ENCODE peak calls at places on chromosomes 7 and 10, in six cellular contexts. K is PC-9, I is heart left ventricle, A is BJ, L is astrocyte, B is right atrium auricular region. D is an unnamed sample.

GRCh38 chr10:35225204-35225603 is 98.6 kb downstream of the CREM start:
- DNase-seq in K (no peak), I (no peak), A (no peak), L (no peak), B (no peak), D (no peak)

GRCh38 chr7:12025246-12025645 is 185.8 kb upstream of the TMEM106B start:
- DNase-seq in K (no peak), I (no peak), A (no peak), L (peak; percentile 47), B (no peak), D (no peak)

GRCh38 chr10:91050371-91051034 is 129.6 kb upstream of the ANKRD1 start:
- DNase-seq in K (no peak), I (no peak), A (no peak), L (no peak), B (no peak), D (no peak)

GRCh38 chr10:21369697-21370096 is 155.8 kb downstream of the SKIDA1 start:
- DNase-seq in K (no peak), I (no peak), A (no peak), L (peak; percentile 20), B (no peak), D (no peak)

GRCh38 chr10:60335708-60336107 is 54.0 kb downstream of the ANK3 start:
- DNase-seq in K (no peak), I (no peak), A (no peak), L (no peak), B (no peak), D (no peak)

GRCh38 chr10:48776528-48776927 is 91.9 kb downstream of the WDFY4 start:
- DNase-seq in K (no peak), I (no peak), A (no peak), L (no peak), B (no peak), D (no peak)

GRCh38 chr10:87089746-87090145 is 4.9 kb downstream of the GLUD1 start:
- DNase-seq in K (no peak), I (no peak), A (no peak), L (no peak), B (no peak), D (no peak)

GRCh38 chr7:5549096-5549896 is 125.7 kb upstream of the TNRC18 start:
- DNase-seq in K (peak; percentile 90), I (peak; percentile 83), A (no peak), L (peak; percentile 62), B (peak; percentile 83), D (no peak)

GRCh38 chr10:8180348-8180747 is 125.9 kb downstream of the GATA3 start:
- DNase-seq in K (no peak), I (no peak), A (no peak), L (no peak), B (no peak), D (no peak)

GRCh38 chr10:58579011-58579655 is 66.5 kb downstream of the BICC1 start:
- DNase-seq in K (no peak), I (no peak), A (no peak), L (no peak), B (no peak), D (no peak)

GRCh38 chr7:140525741-140526140 is 46.4 kb upstream of the MKRN1 start:
- DNase-seq in K (peak; percentile 86), I (no peak), A (peak; percentile 12), L (peak; percentile 76), B (no peak), D (no peak)

GRCh38 chr10:46539596-46540411 is 16.7 kb downstream of the GPRIN2 start:
- DNase-seq in K (peak; percentile 66), I (no peak), A (no peak), L (peak; percentile 69), B (no peak), D (peak; percentile 29)

GRCh38 chr10:116637830-116638229 is 17.1 kb downstream of the PNLIPRP2 start:
- DNase-seq in K (no peak), I (no peak), A (no peak), L (no peak), B (no peak), D (no peak)

GRCh38 chr7:101941481-101942383 is 124.3 kb downstream of the CUX1 start:
- DNase-seq in K (peak; percentile 76), I (peak; percentile 53), A (no peak), L (peak; percentile 78), B (peak; percentile 67), D (peak; percentile 58)

GRCh38 chr7:47254081-47255006 is 327.6 kb downstream of the TNS3 start:
- DNase-seq in K (peak; percentile 79), I (peak; percentile 89), A (no peak), L (no peak), B (peak; percentile 82), D (no peak)

GRCh38 chr10:30510184-30510931 is 76.4 kb downstream of the MAP3K8 start:
- DNase-seq in K (peak; percentile 43), I (no peak), A (no peak), L (peak; percentile 73), B (no peak), D (no peak)

GRCh38 chr10:93488956-93489528 is 6.9 kb upstream of the MYOF start:
- DNase-seq in K (no peak), I (no peak), A (no peak), L (no peak), B (no peak), D (no peak)

GRCh38 chr7:6294839-6295238 is 22.4 kb upstream of the CYTH3 start:
- DNase-seq in K (no peak), I (peak; percentile 38), A (no peak), L (no peak), B (no peak), D (no peak)

GRCh38 chr7:108136191-108136581 is 6.0 kb upstream of the LAMB4 start:
- DNase-seq in K (no peak), I (no peak), A (no peak), L (no peak), B (no peak), D (no peak)

GRCh38 chr7:78175744-78176143 is 377.2 kb downstream of the PHTF2 start:
- DNase-seq in K (no peak), I (no peak), A (no peak), L (no peak), B (no peak), D (no peak)

GRCh38 chr10:1044964-1045363 is 4.0 kb downstream of the IDI1 start:
- DNase-seq in K (no peak), I (no peak), A (no peak), L (no peak), B (no peak), D (no peak)

GRCh38 chr10:1044146-1044545 is 4.8 kb downstream of the IDI1 start:
- DNase-seq in K (no peak), I (no peak), A (no peak), L (no peak), B (no peak), D (no peak)

GRCh38 chr10:1041514-1041913 is 7.4 kb downstream of the IDI1 start:
- DNase-seq in K (no peak), I (no peak), A (no peak), L (no peak), B (no peak), D (no peak)

GRCh38 chr10:1045415-1045814 is 3.5 kb downstream of the IDI1 start:
- DNase-seq in K (no peak), I (no peak), A (no peak), L (no peak), B (no peak), D (no peak)

GRCh38 chr10:1043532-1043995 is 5.4 kb downstream of the IDI1 start:
- DNase-seq in K (no peak), I (no peak), A (no peak), L (no peak), B (no peak), D (no peak)
- H3K36me3 ChIP-seq in K (peaks cover 4% of the 10 kb centered on the region), I (peaks cover 46% of the 10 kb centered on the region), A (peaks cover 5% of the 10 kb centered on the region), L (peaks cover 39% of the 10 kb centered on the region), B (peaks cover 27% of the 10 kb centered on the region), D (no peaks in the 10 kb centered on the region)

GRCh38 chr10:792792-793100 is 103.3 kb upstream of the DIP2C start:
- DNase-seq in K (no peak), I (no peak), A (no peak), L (peak; percentile 55), B (no peak), D (no peak)

GRCh38 chr10:797179-797578 is 107.7 kb upstream of the DIP2C start:
- DNase-seq in K (no peak), I (no peak), A (no peak), L (no peak), B (no peak), D (no peak)

GRCh38 chr10:796233-796632 is 106.8 kb upstream of the DIP2C start:
- DNase-seq in K (no peak), I (no peak), A (no peak), L (no peak), B (no peak), D (no peak)

GRCh38 chr10:792083-792791 is 102.8 kb upstream of the DIP2C start:
- DNase-seq in K (no peak), I (no peak), A (no peak), L (no peak), B (no peak), D (no peak)

DNA sequence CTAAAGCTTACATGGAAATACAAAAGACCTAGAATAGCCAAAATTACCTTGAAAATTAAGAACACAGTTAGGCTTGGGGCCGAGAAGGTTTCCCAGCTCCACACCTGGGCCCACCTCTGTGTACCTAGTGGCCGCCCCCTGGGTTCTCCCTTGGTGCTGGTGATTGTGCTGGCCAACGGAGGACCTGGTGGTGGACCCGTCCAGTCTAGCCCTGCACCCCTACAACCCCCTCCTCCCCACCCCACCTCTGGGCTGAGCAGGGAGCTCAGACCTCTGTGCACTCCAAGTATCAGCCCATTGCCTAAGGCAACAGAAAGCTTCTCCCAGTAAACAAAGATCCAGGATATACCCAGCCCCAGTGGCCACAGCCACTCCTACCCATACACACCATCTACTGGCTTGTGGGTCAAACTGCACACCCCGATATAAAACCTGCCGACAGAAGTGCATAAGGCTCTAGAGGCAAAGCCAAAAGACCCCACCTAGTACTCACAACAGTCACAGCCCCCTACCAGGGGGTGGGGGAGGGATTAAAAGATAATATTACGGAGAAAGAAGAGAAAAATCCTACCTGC is 105.0 kb upstream of the DIP2C start:
- DNase-seq in K (no peak), I (peak; percentile 19), A (no peak), L (no peak), B (no peak), D (no peak)
- TF ChIP-seq CTCF in K (no peak), I (peak; percentile 59), A (peak; percentile 59), L (no peak), B (no peak), D (peak; percentile 24)

GRCh38 chr10:10403762-10404161 is 613.9 kb upstream of the CELF2 start:
- DNase-seq in K (no peak), I (no peak), A (no peak), L (no peak), B (no peak), D (no peak)
- H3K4me3 ChIP-seq in K (no peak overlapping the region), I (no peak overlapping the region), A (no peak overlapping the region), L (no peak overlapping the region), B (no peak overlapping the region), D (no peak overlapping the region)

GRCh38 chr7:157238087-157238486 is 98.7 kb upstream of the DNAJB6 start:
- DNase-seq in K (no peak), I (no peak), A (no peak), L (no peak), B (no peak), D (no peak)

GRCh38 chr7:157233677-157234076 is 95.0 kb downstream of the UBE3C start:
- DNase-seq in K (no peak), I (no peak), A (no peak), L (peak; percentile 12), B (no peak), D (no peak)

GRCh38 chr7:157234271-157234670 is 95.5 kb downstream of the UBE3C start:
- DNase-seq in K (no peak), I (no peak), A (peak; percentile 32), L (no peak), B (no peak), D (no peak)

GRCh38 chr7:157239571-157240270 is 97.1 kb upstream of the DNAJB6 start:
- DNase-seq in K (no peak), I (no peak), A (no peak), L (no peak), B (no peak), D (no peak)

GRCh38 chr7:157235357-157236018 is 96.8 kb downstream of the UBE3C start:
- DNase-seq in K (no peak), I (no peak), A (no peak), L (peak; percentile 74), B (no peak), D (no peak)
- H3K36me3 ChIP-seq in K (peaks cover 10% of the 10 kb centered on the region), I (peaks cover 84% of the 10 kb centered on the region), A (peaks cover 6% of the 10 kb centered on the region), L (peaks cover 21% of the 10 kb centered on the region), B (peaks cover 34% of the 10 kb centered on the region), D (no peaks in the 10 kb centered on the region)

D was measured in kidney epithelial cell.